ENCODE peak calls at places on chromosomes 13 and 19, in nine cellular contexts. One of them, this sample, is unnamed.

GRCh38 chr19:2603320-2603719 is 99.2 kb downstream of the GNG7 start:
- DNase-seq in WTC11: peak; percentile 57
- DNase-seq in stimulated activated CD4-positive, alpha-beta T cell treated with anti-CD3 and anti-CD28 coated beads, Interleukin-1b, Interleukin-23, amount 100 ng/mL, for 24 hours: no peak
- DNase-seq in NCI-H446 treated with DMSO at 0.1 percent for 48 hours: no peak
- DNase-seq in nephron progenitor cell: no peak
- DNase-seq in NCI-H1048: no peak
- DNase-seq in activated CD4-positive, alpha-beta T cell treated with anti-CD3 and anti-CD28 coated beads, Interleukin-2, amount 50 U/mL, for 1 hour: no peak
- DNase-seq in T-cell: no peak
- DNase-seq in heart left ventricle: no peak
- DNase-seq in this sample: no peak

GRCh38 chr19:3277649-3278048 is 53.2 kb downstream of the CELF5 start:
- DNase-seq in WTC11: no peak
- DNase-seq in stimulated activated CD4-positive, alpha-beta T cell treated with anti-CD3 and anti-CD28 coated beads, Interleukin-1b, Interleukin-23, amount 100 ng/mL, for 24 hours: no peak
- DNase-seq in NCI-H446 treated with DMSO at 0.1 percent for 48 hours: no peak
- DNase-seq in nephron progenitor cell: no peak
- DNase-seq in NCI-H1048: no peak
- DNase-seq in activated CD4-positive, alpha-beta T cell treated with anti-CD3 and anti-CD28 coated beads, Interleukin-2, amount 50 U/mL, for 1 hour: no peak
- DNase-seq in T-cell: no peak
- DNase-seq in heart left ventricle: no peak
- DNase-seq in this sample: no peak

GRCh38 chr19:1416014-1416841 is 8.8 kb downstream of the DAZAP1 start:
- DNase-seq in WTC11: no peak
- DNase-seq in stimulated activated CD4-positive, alpha-beta T cell treated with anti-CD3 and anti-CD28 coated beads, Interleukin-1b, Interleukin-23, amount 100 ng/mL, for 24 hours: no peak
- DNase-seq in NCI-H446 treated with DMSO at 0.1 percent for 48 hours: no peak
- DNase-seq in nephron progenitor cell: no peak
- DNase-seq in NCI-H1048: no peak
- DNase-seq in activated CD4-positive, alpha-beta T cell treated with anti-CD3 and anti-CD28 coated beads, Interleukin-2, amount 50 U/mL, for 1 hour: no peak
- DNase-seq in T-cell: no peak
- DNase-seq in heart left ventricle: no peak
- DNase-seq in this sample: no peak

GRCh38 chr13:95714142-95714832 is 37.3 kb downstream of the DNAJC3 start:
- DNase-seq in WTC11: no peak
- DNase-seq in stimulated activated CD4-positive, alpha-beta T cell treated with anti-CD3 and anti-CD28 coated beads, Interleukin-1b, Interleukin-23, amount 100 ng/mL, for 24 hours: no peak
- DNase-seq in NCI-H446 treated with DMSO at 0.1 percent for 48 hours: no peak
- DNase-seq in nephron progenitor cell: no peak
- DNase-seq in NCI-H1048: no peak
- DNase-seq in activated CD4-positive, alpha-beta T cell treated with anti-CD3 and anti-CD28 coated beads, Interleukin-2, amount 50 U/mL, for 1 hour: no peak
- DNase-seq in T-cell: no peak
- DNase-seq in heart left ventricle: no peak
- DNase-seq in this sample: no peak

GRCh38 chr13:63614874-63615612 is 2199.4 kb upstream of the PCDH20 start:
- DNase-seq in WTC11: no peak
- DNase-seq in stimulated activated CD4-positive, alpha-beta T cell treated with anti-CD3 and anti-CD28 coated beads, Interleukin-1b, Interleukin-23, amount 100 ng/mL, for 24 hours: no peak
- DNase-seq in NCI-H446 treated with DMSO at 0.1 percent for 48 hours: no peak
- DNase-seq in nephron progenitor cell: no peak
- DNase-seq in NCI-H1048: no peak
- DNase-seq in activated CD4-positive, alpha-beta T cell treated with anti-CD3 and anti-CD28 coated beads, Interleukin-2, amount 50 U/mL, for 1 hour: no peak
- DNase-seq in T-cell: no peak
- DNase-seq in heart left ventricle: no peak
- DNase-seq in this sample: no peak

GRCh38 chr13:42633495-42633894 is 59.5 kb downstream of the TNFSF11 start:
- DNase-seq in WTC11: no peak
- DNase-seq in stimulated activated CD4-positive, alpha-beta T cell treated with anti-CD3 and anti-CD28 coated beads, Interleukin-1b, Interleukin-23, amount 100 ng/mL, for 24 hours: no peak
- DNase-seq in NCI-H446 treated with DMSO at 0.1 percent for 48 hours: no peak
- DNase-seq in nephron progenitor cell: no peak
- DNase-seq in NCI-H1048: no peak
- DNase-seq in activated CD4-positive, alpha-beta T cell treated with anti-CD3 and anti-CD28 coated beads, Interleukin-2, amount 50 U/mL, for 1 hour: no peak
- DNase-seq in T-cell: no peak
- DNase-seq in heart left ventricle: no peak
- DNase-seq in this sample: no peak

GRCh38 chr19:49558591-49558990 is 21.8 kb downstream of the NOSIP start:
- DNase-seq in WTC11: no peak
- DNase-seq in stimulated activated CD4-positive, alpha-beta T cell treated with anti-CD3 and anti-CD28 coated beads, Interleukin-1b, Interleukin-23, amount 100 ng/mL, for 24 hours: no peak
- DNase-seq in NCI-H446 treated with DMSO at 0.1 percent for 48 hours: no peak
- DNase-seq in nephron progenitor cell: no peak
- DNase-seq in NCI-H1048: no peak
- DNase-seq in activated CD4-positive, alpha-beta T cell treated with anti-CD3 and anti-CD28 coated beads, Interleukin-2, amount 50 U/mL, for 1 hour: peak; percentile 30
- DNase-seq in T-cell: no peak
- DNase-seq in heart left ventricle: no peak
- DNase-seq in this sample: peak; percentile 49

GRCh38 chr13:111344471-111345191 is 24.2 kb downstream of the TEX29 start:
- DNase-seq in WTC11: peak; percentile 85
- DNase-seq in stimulated activated CD4-positive, alpha-beta T cell treated with anti-CD3 and anti-CD28 coated beads, Interleukin-1b, Interleukin-23, amount 100 ng/mL, for 24 hours: no peak
- DNase-seq in NCI-H446 treated with DMSO at 0.1 percent for 48 hours: no peak
- DNase-seq in nephron progenitor cell: peak; percentile 65
- DNase-seq in NCI-H1048: no peak
- DNase-seq in activated CD4-positive, alpha-beta T cell treated with anti-CD3 and anti-CD28 coated beads, Interleukin-2, amount 50 U/mL, for 1 hour: no peak
- DNase-seq in T-cell: no peak
- DNase-seq in heart left ventricle: no peak
- DNase-seq in this sample: no peak

GRCh38 chr13:27022571-27023311 is 148.9 kb downstream of the USP12 start:
- DNase-seq in WTC11: no peak
- DNase-seq in stimulated activated CD4-positive, alpha-beta T cell treated with anti-CD3 and anti-CD28 coated beads, Interleukin-1b, Interleukin-23, amount 100 ng/mL, for 24 hours: no peak
- DNase-seq in NCI-H446 treated with DMSO at 0.1 percent for 48 hours: no peak
- DNase-seq in nephron progenitor cell: no peak
- DNase-seq in NCI-H1048: no peak
- DNase-seq in activated CD4-positive, alpha-beta T cell treated with anti-CD3 and anti-CD28 coated beads, Interleukin-2, amount 50 U/mL, for 1 hour: no peak
- DNase-seq in T-cell: no peak
- DNase-seq in heart left ventricle: no peak
- DNase-seq in this sample: no peak

GRCh38 chr13:60152114-60152513 is 11.6 kb downstream of the DIAPH3 start:
- DNase-seq in WTC11: no peak
- DNase-seq in stimulated activated CD4-positive, alpha-beta T cell treated with anti-CD3 and anti-CD28 coated beads, Interleukin-1b, Interleukin-23, amount 100 ng/mL, for 24 hours: no peak
- DNase-seq in NCI-H446 treated with DMSO at 0.1 percent for 48 hours: no peak
- DNase-seq in nephron progenitor cell: no peak
- DNase-seq in NCI-H1048: no peak
- DNase-seq in activated CD4-positive, alpha-beta T cell treated with anti-CD3 and anti-CD28 coated beads, Interleukin-2, amount 50 U/mL, for 1 hour: no peak
- DNase-seq in T-cell: no peak
- DNase-seq in heart left ventricle: no peak
- DNase-seq in this sample: no peak

GRCh38 chr19:45218426-45218825 is 26.8 kb downstream of the EXOC3L2 start:
- DNase-seq in WTC11: no peak
- DNase-seq in stimulated activated CD4-positive, alpha-beta T cell treated with anti-CD3 and anti-CD28 coated beads, Interleukin-1b, Interleukin-23, amount 100 ng/mL, for 24 hours: no peak
- DNase-seq in NCI-H446 treated with DMSO at 0.1 percent for 48 hours: no peak
- DNase-seq in nephron progenitor cell: no peak
- DNase-seq in NCI-H1048: no peak
- DNase-seq in activated CD4-positive, alpha-beta T cell treated with anti-CD3 and anti-CD28 coated beads, Interleukin-2, amount 50 U/mL, for 1 hour: no peak
- DNase-seq in T-cell: no peak
- DNase-seq in heart left ventricle: no peak
- DNase-seq in this sample: no peak

GRCh38 chr13:99993660-99994455 is 12.3 kb downstream of the ZIC2 start:
- DNase-seq in WTC11: no peak
- DNase-seq in stimulated activated CD4-positive, alpha-beta T cell treated with anti-CD3 and anti-CD28 coated beads, Interleukin-1b, Interleukin-23, amount 100 ng/mL, for 24 hours: no peak
- DNase-seq in NCI-H446 treated with DMSO at 0.1 percent for 48 hours: no peak
- DNase-seq in nephron progenitor cell: peak; percentile 20
- DNase-seq in NCI-H1048: no peak
- DNase-seq in activated CD4-positive, alpha-beta T cell treated with anti-CD3 and anti-CD28 coated beads, Interleukin-2, amount 50 U/mL, for 1 hour: no peak
- DNase-seq in T-cell: no peak
- DNase-seq in heart left ventricle: no peak
- DNase-seq in this sample: no peak

GRCh38 chr13:110818747-110819146 is 96.1 kb downstream of the ANKRD10 start:
- DNase-seq in WTC11: no peak
- DNase-seq in stimulated activated CD4-positive, alpha-beta T cell treated with anti-CD3 and anti-CD28 coated beads, Interleukin-1b, Interleukin-23, amount 100 ng/mL, for 24 hours: no peak
- DNase-seq in NCI-H446 treated with DMSO at 0.1 percent for 48 hours: no peak
- DNase-seq in nephron progenitor cell: no peak
- DNase-seq in NCI-H1048: no peak
- DNase-seq in activated CD4-positive, alpha-beta T cell treated with anti-CD3 and anti-CD28 coated beads, Interleukin-2, amount 50 U/mL, for 1 hour: no peak
- DNase-seq in T-cell: no peak
- DNase-seq in heart left ventricle: no peak
- DNase-seq in this sample: no peak

GRCh38 chr19:30662211-30662861 is 290.2 kb downstream of the ZNF536 start:
- DNase-seq in WTC11: no peak
- DNase-seq in stimulated activated CD4-positive, alpha-beta T cell treated with anti-CD3 and anti-CD28 coated beads, Interleukin-1b, Interleukin-23, amount 100 ng/mL, for 24 hours: no peak
- DNase-seq in NCI-H446 treated with DMSO at 0.1 percent for 48 hours: no peak
- DNase-seq in nephron progenitor cell: no peak
- DNase-seq in NCI-H1048: no peak
- DNase-seq in activated CD4-positive, alpha-beta T cell treated with anti-CD3 and anti-CD28 coated beads, Interleukin-2, amount 50 U/mL, for 1 hour: no peak
- DNase-seq in T-cell: no peak
- DNase-seq in heart left ventricle: no peak
- DNase-seq in this sample: no peak

GRCh38 chr13:93039131-93039530 is 187.5 kb upstream of the GPC6 start:
- DNase-seq in WTC11: no peak
- DNase-seq in stimulated activated CD4-positive, alpha-beta T cell treated with anti-CD3 and anti-CD28 coated beads, Interleukin-1b, Interleukin-23, amount 100 ng/mL, for 24 hours: no peak
- DNase-seq in NCI-H446 treated with DMSO at 0.1 percent for 48 hours: no peak
- DNase-seq in nephron progenitor cell: no peak
- DNase-seq in NCI-H1048: no peak
- DNase-seq in activated CD4-positive, alpha-beta T cell treated with anti-CD3 and anti-CD28 coated beads, Interleukin-2, amount 50 U/mL, for 1 hour: no peak
- DNase-seq in T-cell: no peak
- DNase-seq in heart left ventricle: no peak
- DNase-seq in this sample: no peak

GRCh38 chr13:49569993-49570689 is 15.2 kb downstream of the RCBTB1 start:
- DNase-seq in WTC11: no peak
- DNase-seq in stimulated activated CD4-positive, alpha-beta T cell treated with anti-CD3 and anti-CD28 coated beads, Interleukin-1b, Interleukin-23, amount 100 ng/mL, for 24 hours: no peak
- DNase-seq in NCI-H446 treated with DMSO at 0.1 percent for 48 hours: no peak
- DNase-seq in nephron progenitor cell: no peak
- DNase-seq in NCI-H1048: peak; percentile 30
- DNase-seq in activated CD4-positive, alpha-beta T cell treated with anti-CD3 and anti-CD28 coated beads, Interleukin-2, amount 50 U/mL, for 1 hour: no peak
- DNase-seq in T-cell: no peak
- DNase-seq in heart left ventricle: no peak
- DNase-seq in this sample: no peak

GRCh38 chr19:46639356-46640061 is 3.5 kb upstream of the GNG8 start:
- DNase-seq in WTC11: no peak
- DNase-seq in stimulated activated CD4-positive, alpha-beta T cell treated with anti-CD3 and anti-CD28 coated beads, Interleukin-1b, Interleukin-23, amount 100 ng/mL, for 24 hours: no peak
- DNase-seq in NCI-H446 treated with DMSO at 0.1 percent for 48 hours: no peak
- DNase-seq in nephron progenitor cell: peak; percentile 71
- DNase-seq in NCI-H1048: no peak
- DNase-seq in activated CD4-positive, alpha-beta T cell treated with anti-CD3 and anti-CD28 coated beads, Interleukin-2, amount 50 U/mL, for 1 hour: no peak
- DNase-seq in T-cell: no peak
- DNase-seq in heart left ventricle: peak; percentile 66
- DNase-seq in this sample: no peak

GRCh38 chr19:35140898-35141626 is 2.0 kb upstream of the FXYD7 start:
- DNase-seq in WTC11: peak; percentile 98
- DNase-seq in stimulated activated CD4-positive, alpha-beta T cell treated with anti-CD3 and anti-CD28 coated beads, Interleukin-1b, Interleukin-23, amount 100 ng/mL, for 24 hours: peak; percentile 97
- DNase-seq in NCI-H446 treated with DMSO at 0.1 percent for 48 hours: peak; percentile 6
- DNase-seq in nephron progenitor cell: peak; percentile 98
- DNase-seq in NCI-H1048: peak; percentile 60
- DNase-seq in activated CD4-positive, alpha-beta T cell treated with anti-CD3 and anti-CD28 coated beads, Interleukin-2, amount 50 U/mL, for 1 hour: peak; percentile 97
- DNase-seq in T-cell: peak; percentile 92
- DNase-seq in heart left ventricle: peak; percentile 90
- DNase-seq in this sample: peak; percentile 88

GRCh38 chr19:964761-965694 is 19.1 kb upstream of the WDR18 start:
- DNase-seq in WTC11: no peak
- DNase-seq in stimulated activated CD4-positive, alpha-beta T cell treated with anti-CD3 and anti-CD28 coated beads, Interleukin-1b, Interleukin-23, amount 100 ng/mL, for 24 hours: no peak
- DNase-seq in NCI-H446 treated with DMSO at 0.1 percent for 48 hours: no peak
- DNase-seq in nephron progenitor cell: no peak
- DNase-seq in NCI-H1048: no peak
- DNase-seq in activated CD4-positive, alpha-beta T cell treated with anti-CD3 and anti-CD28 coated beads, Interleukin-2, amount 50 U/mL, for 1 hour: no peak
- DNase-seq in T-cell: no peak
- DNase-seq in heart left ventricle: no peak
- DNase-seq in this sample: no peak

GRCh38 chr13:41456768-41457588 is at the start of gene RGCC:
- DNase-seq in WTC11: peak; percentile 80
- DNase-seq in stimulated activated CD4-positive, alpha-beta T cell treated with anti-CD3 and anti-CD28 coated beads, Interleukin-1b, Interleukin-23, amount 100 ng/mL, for 24 hours: peak; percentile 88
- DNase-seq in NCI-H446 treated with DMSO at 0.1 percent for 48 hours: peak; percentile 3
- DNase-seq in nephron progenitor cell: peak; percentile 88
- DNase-seq in NCI-H1048: no peak
- DNase-seq in activated CD4-positive, alpha-beta T cell treated with anti-CD3 and anti-CD28 coated beads, Interleukin-2, amount 50 U/mL, for 1 hour: peak; percentile 98
- DNase-seq in T-cell: peak; percentile 92
- DNase-seq in heart left ventricle: peak; percentile 77
- DNase-seq in this sample: peak; percentile 94

GRCh38 chr19:3372413-3372812 is 6.0 kb downstream of the NFIC start:
- DNase-seq in WTC11: no peak
- DNase-seq in stimulated activated CD4-positive, alpha-beta T cell treated with anti-CD3 and anti-CD28 coated beads, Interleukin-1b, Interleukin-23, amount 100 ng/mL, for 24 hours: no peak
- DNase-seq in NCI-H446 treated with DMSO at 0.1 percent for 48 hours: no peak
- DNase-seq in nephron progenitor cell: no peak
- DNase-seq in NCI-H1048: no peak
- DNase-seq in activated CD4-positive, alpha-beta T cell treated with anti-CD3 and anti-CD28 coated beads, Interleukin-2, amount 50 U/mL, for 1 hour: no peak
- DNase-seq in T-cell: no peak
- DNase-seq in heart left ventricle: no peak
- DNase-seq in this sample: no peak

GRCh38 chr19:1182727-1183126 is 8.7 kb upstream of the SBNO2 start:
- DNase-seq in WTC11: no peak
- DNase-seq in stimulated activated CD4-positive, alpha-beta T cell treated with anti-CD3 and anti-CD28 coated beads, Interleukin-1b, Interleukin-23, amount 100 ng/mL, for 24 hours: no peak
- DNase-seq in NCI-H446 treated with DMSO at 0.1 percent for 48 hours: no peak
- DNase-seq in nephron progenitor cell: no peak
- DNase-seq in NCI-H1048: no peak
- DNase-seq in activated CD4-positive, alpha-beta T cell treated with anti-CD3 and anti-CD28 coated beads, Interleukin-2, amount 50 U/mL, for 1 hour: no peak
- DNase-seq in T-cell: no peak
- DNase-seq in heart left ventricle: no peak
- DNase-seq in this sample: no peak

GRCh38 chr13:99237981-99238662 is 20.1 kb downstream of the GPR18 start:
- DNase-seq in WTC11: no peak
- DNase-seq in stimulated activated CD4-positive, alpha-beta T cell treated with anti-CD3 and anti-CD28 coated beads, Interleukin-1b, Interleukin-23, amount 100 ng/mL, for 24 hours: no peak
- DNase-seq in NCI-H446 treated with DMSO at 0.1 percent for 48 hours: no peak
- DNase-seq in nephron progenitor cell: no peak
- DNase-seq in NCI-H1048: no peak
- DNase-seq in activated CD4-positive, alpha-beta T cell treated with anti-CD3 and anti-CD28 coated beads, Interleukin-2, amount 50 U/mL, for 1 hour: no peak
- DNase-seq in T-cell: no peak
- DNase-seq in heart left ventricle: no peak
- DNase-seq in this sample: peak; percentile 30

GRCh38 chr19:50639121-50640112 is at the start of gene SYT3:
- DNase-seq in WTC11: peak; percentile 83
- DNase-seq in stimulated activated CD4-positive, alpha-beta T cell treated with anti-CD3 and anti-CD28 coated beads, Interleukin-1b, Interleukin-23, amount 100 ng/mL, for 24 hours: no peak
- DNase-seq in NCI-H446 treated with DMSO at 0.1 percent for 48 hours: no peak
- DNase-seq in nephron progenitor cell: peak; percentile 79
- DNase-seq in NCI-H1048: no peak
- DNase-seq in activated CD4-positive, alpha-beta T cell treated with anti-CD3 and anti-CD28 coated beads, Interleukin-2, amount 50 U/mL, for 1 hour: peak; percentile 32
- DNase-seq in T-cell: peak; percentile 18
- DNase-seq in heart left ventricle: peak; percentile 20
- DNase-seq in this sample: no peak

GRCh38 chr13:35514801-35515502 is 38.5 kb upstream of the MAB21L1 start:
- DNase-seq in WTC11: no peak
- DNase-seq in stimulated activated CD4-positive, alpha-beta T cell treated with anti-CD3 and anti-CD28 coated beads, Interleukin-1b, Interleukin-23, amount 100 ng/mL, for 24 hours: no peak
- DNase-seq in NCI-H446 treated with DMSO at 0.1 percent for 48 hours: peak; percentile 31
- DNase-seq in nephron progenitor cell: no peak
- DNase-seq in NCI-H1048: no peak
- DNase-seq in activated CD4-positive, alpha-beta T cell treated with anti-CD3 and anti-CD28 coated beads, Interleukin-2, amount 50 U/mL, for 1 hour: no peak
- DNase-seq in T-cell: no peak
- DNase-seq in heart left ventricle: no peak
- DNase-seq in this sample: no peak

This sample was measured in naive thymus-derived CD4-positive, alpha-beta T cell.